ENCODE peak calls at places on chromosomes 4 and X, in four cellular contexts. X is body of pancreas, M is lower lobe of right lung, Z is sigmoid colon. O is an unnamed sample.

GRCh38 chrX:79288723-79289122 is 78.4 kb downstream of the ITM2A start:
- DNase-seq in X (no peak), M (no peak), Z (no peak), O (no peak)

GRCh38 chr4:141074098-141074878 is 59.0 kb downstream of the RNF150 start:
- DNase-seq in X (no peak), M (no peak), Z (no peak), O (no peak)

GRCh38 chrX:150200820-150201287 is 162.3 kb upstream of the MAMLD1 start:
- DNase-seq in X (peak; percentile 79), M (peak; percentile 45), Z (peak; percentile 82), O (peak; percentile 96)

GRCh38 chrX:119190736-119191282 is 45.3 kb upstream of the PGRMC1 start:
- DNase-seq in X (no peak), M (no peak), Z (no peak), O (no peak)

GRCh38 chrX:50067435-50068292 is 133.1 kb downstream of the AKAP4 start:
- DNase-seq in X (peak; percentile 38), M (peak; percentile 28), Z (no peak), O (peak; percentile 9)

GRCh38 chr4:56048621-56049427 is 100.1 kb downstream of the CEP135 start:
- DNase-seq in X (peak; percentile 24), M (no peak), Z (peak; percentile 65), O (no peak)

GRCh38 chrX:68841251-68842049 is 12.6 kb downstream of the EFNB1 start:
- DNase-seq in X (peak; percentile 80), M (peak; percentile 52), Z (no peak), O (no peak)

GRCh38 chr4:6689506-6689960 is 4.1 kb upstream of the S100P start:
- DNase-seq in X (no peak), M (peak; percentile 73), Z (no peak), O (no peak)

GRCh38 chrX:56968980-56969379 is 26.4 kb downstream of the SPIN3 start:
- DNase-seq in X (no peak), M (no peak), Z (no peak), O (no peak)

GRCh38 chrX:3599787-3600465 is 113.5 kb downstream of the PRKX start:
- DNase-seq in X (no peak), M (no peak), Z (no peak), O (no peak)

GRCh38 chrX:17559728-17560379 is 177.4 kb upstream of the SCML1 start:
- DNase-seq in X (peak; percentile 29), M (no peak), Z (no peak), O (peak; percentile 78)

GRCh38 chr4:152479428-152480026 is 56.4 kb downstream of the FBXW7 start:
- DNase-seq in X (no peak), M (no peak), Z (no peak), O (peak; percentile 82)

GRCh38 chr4:147741190-147741788 is 9.4 kb downstream of the ARHGAP10 start:
- DNase-seq in X (no peak), M (no peak), Z (no peak), O (no peak)

GRCh38 chrX:45449982-45450381 is 249.3 kb upstream of the DIPK2B start:
- DNase-seq in X (no peak), M (no peak), Z (no peak), O (peak; percentile 85)

GRCh38 chr4:53586121-53586816 is 5.0 kb downstream of the LNX1 start:
- DNase-seq in X (no peak), M (no peak), Z (no peak), O (peak; percentile 95)

GRCh38 chrX:154040307-154040756 is 20.6 kb upstream of the IRAK1 start:
- DNase-seq in X (no peak), M (no peak), Z (no peak), O (peak; percentile 65)

GRCh38 chrX:20974326-20974725 is 399.9 kb upstream of the CNKSR2 start:
- DNase-seq in X (no peak), M (no peak), Z (no peak), O (peak; percentile 71)

GRCh38 chrX:27964432-27964831 is 16.8 kb downstream of the DCAF8L1 start:
- DNase-seq in X (no peak), M (no peak), Z (no peak), O (peak; percentile 52)

GRCh38 chr4:10273030-10273429 is 156.4 kb upstream of the WDR1 start:
- DNase-seq in X (no peak), M (no peak), Z (no peak), O (peak; percentile 66)

GRCh38 chrX:6053126-6053625 is 175.5 kb downstream of the NLGN4X start:
- DNase-seq in X (no peak), M (no peak), Z (no peak), O (no peak)

GRCh38 chrX:69014200-69014599 is 151.1 kb downstream of the PJA1 start:
- DNase-seq in X (no peak), M (no peak), Z (no peak), O (peak; percentile 63)

GRCh38 chr4:124754671-124755070 is 42.1 kb upstream of the ANKRD50 start:
- DNase-seq in X (no peak), M (no peak), Z (no peak), O (peak; percentile 66)

GRCh38 chrX:40090050-40090804 is 7.5 kb downstream of the BCOR start:
- DNase-seq in X (peak; percentile 61), M (peak; percentile 54), Z (no peak), O (no peak)

GRCh38 chr4:76998251-76998901 is 48.8 kb downstream of the SEPTIN11 start:
- DNase-seq in X (no peak), M (no peak), Z (no peak), O (no peak)

DNA sequence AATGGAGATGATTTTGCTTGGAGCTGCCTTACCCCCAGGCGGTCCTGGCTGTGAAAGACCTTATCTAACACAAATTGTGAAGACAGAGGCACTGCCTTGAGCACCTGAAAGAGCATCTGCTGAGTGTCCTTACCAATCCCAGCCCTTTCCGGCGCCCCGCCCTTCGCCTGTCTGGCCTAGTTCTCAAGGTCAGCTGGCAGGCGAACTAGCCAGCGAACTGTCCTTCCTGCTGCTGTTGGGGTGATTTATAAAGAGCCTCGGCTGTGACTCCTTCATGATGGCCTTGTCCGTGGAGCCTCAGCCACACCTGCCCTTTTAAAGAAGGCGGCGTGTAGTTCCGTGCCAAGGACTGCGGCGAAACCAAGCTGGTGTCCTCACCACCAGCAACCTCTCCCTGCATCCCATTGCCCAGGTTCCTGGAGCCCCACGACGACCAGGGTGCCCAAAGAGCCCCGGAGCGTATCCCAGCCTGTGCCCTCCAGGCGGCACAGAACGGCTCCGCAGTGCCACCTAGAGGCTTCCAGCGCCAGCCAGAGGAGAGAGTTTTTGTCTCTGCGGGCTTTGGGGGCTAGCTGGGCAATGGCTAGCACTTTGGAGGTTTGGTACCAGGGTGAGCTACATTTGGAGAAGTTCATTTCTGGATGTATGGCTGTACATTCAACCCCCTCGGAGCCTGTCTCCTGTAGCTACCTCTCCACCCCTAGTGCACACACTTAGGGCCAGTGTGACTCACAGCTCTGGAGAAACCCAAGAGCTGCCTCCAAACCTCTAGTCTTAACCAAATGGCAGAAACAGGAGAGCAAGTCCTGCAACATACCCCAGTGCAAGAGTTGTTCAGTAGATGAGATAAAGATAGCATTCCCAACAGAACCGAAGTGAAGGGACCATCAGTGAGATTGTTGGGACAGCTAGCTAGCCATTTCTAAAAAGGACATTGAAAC is 36.8 kb upstream of the VMA21 start:
- DNase-seq in X (peak; percentile 40), M (peak; percentile 44), Z (no peak), O (peak; percentile 3)
- H3K4me3 ChIP-seq in X (no peak overlapping the region), M (peak overlapping the region; percentile 19), Z (no peak overlapping the region), O (no peak overlapping the region)

GRCh38 chr4:186345184-186345583 is 79.2 kb downstream of the F11 start:
- DNase-seq in X (no peak), M (no peak), Z (no peak), O (no peak)
- H3K27me3 ChIP-seq in X (no peaks in the 10 kb centered on the region), M (no peaks in the 10 kb centered on the region), Z (no peaks in the 10 kb centered on the region), O (no peaks in the 10 kb centered on the region)

DNA sequence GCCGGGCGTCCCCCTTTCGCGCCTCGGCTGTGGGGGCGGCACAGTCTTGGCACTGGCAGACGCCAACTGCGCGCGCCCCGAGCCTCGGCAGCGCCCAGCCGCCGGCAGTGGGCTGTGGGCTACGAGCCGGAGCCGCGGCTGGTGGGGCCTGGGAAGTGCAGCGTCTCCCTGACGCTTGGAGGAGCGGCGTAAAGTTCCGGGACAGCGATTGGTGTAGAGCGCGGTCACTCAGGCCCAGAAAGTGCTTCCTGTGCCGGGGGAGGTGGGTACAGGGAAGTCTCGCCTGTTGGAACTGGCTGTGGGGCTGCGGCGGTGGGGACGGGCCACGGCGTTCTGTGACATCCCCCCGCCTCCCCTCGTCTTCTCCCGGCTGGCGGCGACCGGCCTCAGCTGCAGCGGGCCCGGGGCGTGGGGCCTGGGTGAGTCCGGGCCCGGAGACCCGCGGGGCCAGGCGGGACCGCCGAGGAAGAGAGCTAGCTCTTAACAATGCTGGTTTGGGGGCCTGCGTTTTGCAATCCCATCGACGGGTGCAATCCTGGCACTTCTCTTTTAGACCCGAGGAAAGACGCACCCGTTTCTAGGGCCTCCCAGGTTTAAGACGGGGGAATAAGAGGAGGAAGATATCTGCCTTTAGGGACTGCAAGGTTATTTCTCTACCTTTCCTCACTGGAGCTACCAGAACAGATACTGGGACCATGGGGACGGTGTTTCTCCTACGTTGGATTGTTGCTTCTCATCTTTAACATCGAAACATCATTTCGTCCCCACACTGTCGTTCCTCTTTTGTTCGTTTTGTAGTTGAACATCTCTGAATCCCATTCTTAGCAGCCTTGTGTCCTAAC is at the start of the genes RWDD4 and TRAPPC11:
- DNase-seq in X (peak; percentile 97), M (peak; percentile 99), Z (peak; percentile 99), O (peak; percentile 94)
- TF ChIP-seq CTCF in X (peak; percentile 14), M (peak; percentile 50), Z (peak; percentile 33), O (peak; percentile 19)

GRCh38 chrX:114584983-114585842 is 1.3 kb downstream of the HTR2C start:
- DNase-seq in X (no peak), M (no peak), Z (no peak), O (no peak)
- H3K4me3 ChIP-seq in X (no peak overlapping the region), M (no peak overlapping the region), Z (no peak overlapping the region), O (no peak overlapping the region)

DNA sequence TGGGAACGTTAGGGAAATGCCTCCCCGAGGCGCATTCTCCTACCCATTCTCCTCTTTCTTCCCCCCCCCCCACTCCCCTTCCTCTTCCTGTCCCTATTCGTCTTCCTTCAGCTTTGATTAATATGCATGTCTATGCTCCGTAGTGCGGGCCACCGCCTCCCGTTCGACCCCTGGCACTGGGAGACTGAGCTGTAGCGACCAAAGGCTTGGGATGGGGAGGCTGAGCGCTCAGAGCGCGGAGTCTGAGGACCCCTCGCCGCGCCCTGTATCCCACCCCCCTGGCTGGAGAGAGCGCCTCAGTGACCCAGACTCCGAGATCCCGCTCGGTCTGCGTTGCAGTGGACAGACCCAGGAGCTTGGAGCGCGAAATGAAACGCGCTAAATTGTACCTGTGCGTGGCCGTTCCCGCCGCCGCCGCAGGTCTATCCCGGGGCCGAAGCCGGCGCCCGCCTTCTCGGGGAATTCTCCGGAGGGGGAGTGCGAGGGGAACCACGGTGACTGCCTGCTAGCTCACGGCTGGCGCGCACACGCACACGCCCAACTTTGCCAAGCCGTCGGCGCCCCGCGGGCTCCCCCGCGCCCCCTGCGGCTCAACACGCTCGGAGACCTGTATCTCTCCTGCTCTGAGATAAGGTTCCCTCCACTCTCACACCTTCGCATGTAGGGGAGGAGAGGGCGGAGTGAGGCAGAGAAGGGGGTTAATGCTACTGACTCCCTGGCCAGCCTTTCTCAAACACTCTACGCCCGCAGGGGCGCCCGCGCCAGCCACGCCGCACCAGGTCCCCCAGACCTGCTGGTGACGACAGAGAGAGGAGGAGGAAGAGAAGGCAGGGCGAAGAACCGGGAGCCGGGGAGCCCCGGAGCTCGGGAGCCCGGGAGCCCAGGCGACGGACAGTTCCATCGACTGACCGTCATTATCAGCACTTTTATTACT is 1.5 kb upstream of the PTCHD1 start:
- DNase-seq in X (no peak), M (no peak), Z (no peak), O (no peak)
- H3K27me3 ChIP-seq in X (no peaks in the 10 kb centered on the region), M (peaks cover 12% of the 10 kb centered on the region), Z (no peaks in the 10 kb centered on the region), O (peaks cover 25% of the 10 kb centered on the region)

GRCh38 chr4:144962300-144962699 is 135.7 kb downstream of the ANAPC10 start:
- DNase-seq in X (no peak), M (no peak), Z (no peak), O (no peak)
- TF ChIP-seq CTCF in X (no peak), M (no peak), Z (no peak), O (no peak)